ENCODE peak calls at places on chromosome 3, in nine cellular contexts. D is LoVo; J is activated effector memory CD4-positive, alpha-beta T cell treated with Interleukin-2 at 50 U/mL for 16 hours; H is KBM-7; S is stimulated activated CD4-positive, alpha-beta T cell treated with anti-CD3 and anti-CD28 coated beads, Interleukin-2, amount 100 ng/mL, for 24 hours; M is head of caudate nucleus; E is mesothelial cell of epicardium; O is NCI-H2081 treated with DMSO at 0.1 percent for 48 hours; K is EL. X is an unnamed sample.

GRCh38 chr3:186640473-186640818 is 247 bp downstream of the FETUB start:
- DNase-seq in M (peak; percentile 15), J (no peak), O (no peak), H (no peak), K (peak; percentile 63), E (no peak), D (peak; percentile 9), S (no peak), X (no peak)

GRCh38 chr3:53229171-53229570 is 26.7 kb downstream of the TKT start:
- DNase-seq in J (no peak), K (no peak), O (no peak), S (no peak), M (no peak), E (no peak), D (no peak), H (no peak), X (no peak)

GRCh38 chr3:18738393-18739097 is 313.4 kb upstream of the SATB1 start:
- DNase-seq in M (no peak), J (no peak), S (no peak), O (no peak), H (no peak), E (no peak), D (no peak), K (no peak), X (no peak)

GRCh38 chr3:119937229-119937628 is 155.3 kb downstream of the NR1I2 start:
- DNase-seq in K (no peak), O (no peak), E (no peak), D (no peak), H (peak; percentile 22), M (no peak), J (no peak), S (peak; percentile 46), X (no peak)

GRCh38 chr3:440826-441225 is 244.3 kb downstream of the CHL1 start:
- DNase-seq in D (no peak), M (no peak), H (no peak), J (no peak), K (no peak), E (no peak), O (no peak), S (no peak), X (no peak)

GRCh38 chr3:120174811-120175210 is 80.6 kb upstream of the GSK3B start:
- DNase-seq in J (no peak), E (no peak), H (no peak), K (peak; percentile 31), D (no peak), S (no peak), M (no peak), O (no peak), X (no peak)

GRCh38 chr3:55459838-55460237 is 27.3 kb downstream of the WNT5A start:
- DNase-seq in S (no peak), E (no peak), K (no peak), J (no peak), O (no peak), D (no peak), H (no peak), M (no peak), X (no peak)

GRCh38 chr3:166190360-166190759 is 353.1 kb upstream of the BCHE start:
- DNase-seq in S (no peak), H (no peak), O (no peak), D (no peak), E (no peak), K (no peak), M (no peak), J (no peak), X (no peak)

GRCh38 chr3:31777092-31777491 is 204.0 kb downstream of the OSBPL10 start:
- DNase-seq in H (no peak), O (no peak), D (no peak), J (no peak), K (no peak), S (no peak), E (no peak), M (no peak), X (no peak)

GRCh38 chr3:117790256-117790987 is 1080.8 kb downstream of the TUSC7 start:
- DNase-seq in K (peak; percentile 36), J (no peak), H (no peak), E (no peak), S (no peak), M (no peak), O (no peak), D (no peak), X (no peak)

GRCh38 chr3:121992601-121993560 is 29.2 kb downstream of the ILDR1 start:
- DNase-seq in H (no peak), D (no peak), E (no peak), J (no peak), M (no peak), K (no peak), O (no peak), S (no peak), X (no peak)

GRCh38 chr3:108448593-108448992 is 61.8 kb downstream of the MYH15 start:
- DNase-seq in S (no peak), D (no peak), O (no peak), H (peak; percentile 46), M (no peak), E (no peak), K (no peak), J (no peak), X (no peak)

GRCh38 chr3:44065311-44065710 is 176.4 kb upstream of the TOPAZ1 start:
- DNase-seq in S (no peak), D (peak; percentile 8), O (no peak), J (no peak), E (no peak), M (no peak), K (no peak), H (no peak), X (no peak)

GRCh38 chr3:64188810-64189560 is 36.3 kb downstream of the PRICKLE2 start:
- DNase-seq in J (no peak), E (no peak), M (peak; percentile 30), K (peak; percentile 95), D (peak; percentile 27), S (no peak), H (no peak), O (no peak), X (no peak)

GRCh38 chr3:96831175-96831574 is 16.8 kb downstream of the EPHA6 start:
- DNase-seq in O (no peak), D (no peak), J (no peak), H (no peak), K (no peak), S (no peak), E (no peak), M (no peak), X (no peak)

GRCh38 chr3:14312375-14312774 is 90.0 kb upstream of the SLC6A6 start:
- DNase-seq in M (no peak), E (no peak), O (no peak), D (no peak), H (no peak), S (no peak), J (no peak), K (no peak), X (no peak)

GRCh38 chr3:45029216-45029615 is 3.1 kb downstream of the CLEC3B start:
- DNase-seq in H (no peak), M (no peak), J (no peak), E (no peak), K (no peak), O (no peak), D (no peak), S (no peak), X (no peak)

GRCh38 chr3:110504901-110505300 is 566.7 kb upstream of the NECTIN3 start:
- DNase-seq in O (no peak), S (no peak), E (no peak), D (no peak), J (no peak), M (no peak), H (no peak), K (no peak), X (no peak)

GRCh38 chr3:189458536-189458935 is 172.7 kb upstream of the TP63 start:
- DNase-seq in S (no peak), K (peak; percentile 15), M (no peak), D (no peak), J (no peak), O (no peak), E (no peak), H (no peak), X (no peak)

X was measured in activated gamma-delta T cell.